ENCODE peak calls at places on chromosomes 12 and 14, in ten cellular contexts. Y, S, X, F, D, N, O, Q, P and G are unnamed samples.

GRCh38 chr12:34400986-34401658 is 378.8 kb downstream of the ALG10 start:
- DNase-seq in Y (no peak), S (peak; percentile 57), X (peak; percentile 9), F (peak; percentile 9), D (no peak), N (peak; percentile 3), O (no peak), Q (no peak), P (peak; percentile 66), G (no peak)

GRCh38 chr12:127191124-127191523 is 1075.8 kb upstream of the TMEM132C start:
- DNase-seq in Y (peak; percentile 29), S (no peak), X (no peak), F (no peak), D (no peak), N (no peak), O (no peak), Q (peak; percentile 74), P (no peak), G (no peak)

GRCh38 chr14:79551591-79551990 is 659.7 kb downstream of the DIO2 start:
- DNase-seq in Y (no peak), S (no peak), X (no peak), F (no peak), D (no peak), N (no peak), O (no peak), Q (no peak), P (no peak), G (no peak)

GRCh38 chr12:54038260-54038759 is 5.5 kb downstream of the HOXC5 start:
- DNase-seq in Y (no peak), S (no peak), X (no peak), F (no peak), D (no peak), N (no peak), O (no peak), Q (no peak), P (no peak), G (no peak)

GRCh38 chr12:45409966-45410365 is 194.1 kb downstream of the ANO6 start:
- DNase-seq in Y (peak; percentile 66), S (no peak), X (no peak), F (no peak), D (no peak), N (no peak), O (no peak), Q (peak; percentile 93), P (no peak), G (no peak)

GRCh38 chr12:108907861-108908302 is 28.0 kb downstream of the DAO start:
- DNase-seq in Y (no peak), S (no peak), X (no peak), F (no peak), D (peak; percentile 39), N (no peak), O (no peak), Q (no peak), P (no peak), G (no peak)

GRCh38 chr12:70692681-70693288 is 55.6 kb upstream of the PTPRB start:
- DNase-seq in Y (no peak), S (no peak), X (no peak), F (no peak), D (peak; percentile 36), N (no peak), O (no peak), Q (peak; percentile 29), P (no peak), G (no peak)

GRCh38 chr12:5780536-5780935 is 164.5 kb downstream of the ANO2 start:
- DNase-seq in Y (no peak), S (no peak), X (no peak), F (no peak), D (no peak), N (no peak), O (no peak), Q (no peak), P (no peak), G (no peak)

GRCh38 chr14:76958975-76959710 is 69.4 kb downstream of the IRF2BPL start:
- DNase-seq in Y (no peak), S (no peak), X (no peak), F (no peak), D (peak; percentile 74), N (no peak), O (no peak), Q (peak; percentile 72), P (peak; percentile 90), G (no peak)

GRCh38 chr12:40618621-40619020 is 73.6 kb upstream of the CNTN1 start:
- DNase-seq in Y (no peak), S (no peak), X (no peak), F (no peak), D (no peak), N (no peak), O (no peak), Q (no peak), P (no peak), G (no peak)

GRCh38 chr12:121543786-121544185 is 37.0 kb downstream of the KDM2B start:
- DNase-seq in Y (no peak), S (no peak), X (no peak), F (no peak), D (no peak), N (no peak), O (no peak), Q (no peak), P (no peak), G (no peak)

GRCh38 chr12:121550974-121551631 is 29.7 kb downstream of the KDM2B start:
- DNase-seq in Y (no peak), S (no peak), X (no peak), F (no peak), D (no peak), N (no peak), O (no peak), Q (no peak), P (no peak), G (no peak)

GRCh38 chr12:121545459-121545858 is 35.4 kb downstream of the KDM2B start:
- DNase-seq in Y (no peak), S (no peak), X (no peak), F (no peak), D (no peak), N (no peak), O (no peak), Q (no peak), P (no peak), G (no peak)

GRCh38 chr12:121549075-121549474 is 31.7 kb downstream of the KDM2B start:
- DNase-seq in Y (no peak), S (no peak), X (no peak), F (no peak), D (no peak), N (no peak), O (no peak), Q (no peak), P (no peak), G (no peak)
- H3K9me3 ChIP-seq in Y (no peaks in the 10 kb centered on the region), S (no peaks in the 10 kb centered on the region), X (no peaks in the 10 kb centered on the region), F (no peaks in the 10 kb centered on the region), D (no peaks in the 10 kb centered on the region), N (no peaks in the 10 kb centered on the region), O (no peaks in the 10 kb centered on the region), Q (no peaks in the 10 kb centered on the region), P (no peaks in the 10 kb centered on the region), G (no peaks in the 10 kb centered on the region)

GRCh38 chr14:95244587-95244986 is 75.1 kb downstream of the CLMN start:
- DNase-seq in Y (no peak), S (no peak), X (no peak), F (no peak), D (no peak), N (no peak), O (no peak), Q (no peak), P (no peak), G (no peak)

GRCh38 chr14:95248422-95248821 is 71.3 kb downstream of the CLMN start:
- DNase-seq in Y (no peak), S (no peak), X (no peak), F (no peak), D (peak; percentile 73), N (no peak), O (no peak), Q (no peak), P (no peak), G (no peak)

GRCh38 chr14:95240859-95241813 is 78.6 kb downstream of the CLMN start:
- DNase-seq in Y (no peak), S (no peak), X (no peak), F (no peak), D (no peak), N (no peak), O (no peak), Q (no peak), P (no peak), G (no peak)

GRCh38 chr14:95242870-95243269 is 76.8 kb downstream of the CLMN start:
- DNase-seq in Y (no peak), S (no peak), X (no peak), F (no peak), D (no peak), N (no peak), O (no peak), Q (no peak), P (no peak), G (no peak)

GRCh38 chr14:95245334-95245733 is 74.4 kb downstream of the CLMN start:
- DNase-seq in Y (no peak), S (no peak), X (no peak), F (no peak), D (no peak), N (no peak), O (no peak), Q (no peak), P (no peak), G (no peak)
- H3K9me3 ChIP-seq in Y (no peaks in the 10 kb centered on the region), S (no peaks in the 10 kb centered on the region), X (no peaks in the 10 kb centered on the region), F (no peaks in the 10 kb centered on the region), D (no peaks in the 10 kb centered on the region), N (no peaks in the 10 kb centered on the region), O (no peaks in the 10 kb centered on the region), Q (no peaks in the 10 kb centered on the region), P (no peaks in the 10 kb centered on the region), G (no peaks in the 10 kb centered on the region)

DNA sequence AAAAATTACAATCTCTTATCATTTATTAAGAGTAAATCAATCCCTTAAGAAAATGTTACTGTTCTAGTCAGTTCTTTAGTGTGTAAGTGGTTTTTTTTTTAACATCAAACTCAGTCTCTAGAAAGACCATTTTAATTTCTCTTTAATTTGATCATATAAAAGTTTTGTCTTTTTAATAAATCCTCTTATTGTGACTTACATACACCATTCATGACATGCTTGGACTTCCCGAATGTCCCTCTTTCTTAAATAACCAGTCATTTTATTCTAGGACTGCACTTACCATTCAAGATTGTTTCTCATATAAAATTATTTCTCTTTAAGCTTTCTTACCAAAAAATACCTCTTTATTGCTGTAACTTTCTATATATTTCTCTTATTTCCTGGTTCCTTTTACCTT is 60.8 kb upstream of the EVL start:
- DNase-seq in Y (no peak), S (no peak), X (no peak), F (no peak), D (no peak), N (no peak), O (no peak), Q (no peak), P (no peak), G (no peak)
- H3K9me3 ChIP-seq in Y (peaks cover 11% of the 10 kb centered on the region), S (no peaks in the 10 kb centered on the region), X (no peaks in the 10 kb centered on the region), F (no peaks in the 10 kb centered on the region), D (peaks cover 7% of the 10 kb centered on the region), N (no peaks in the 10 kb centered on the region), O (no peaks in the 10 kb centered on the region), Q (peaks cover 7% of the 10 kb centered on the region), P (no peaks in the 10 kb centered on the region), G (no peaks in the 10 kb centered on the region)

DNA sequence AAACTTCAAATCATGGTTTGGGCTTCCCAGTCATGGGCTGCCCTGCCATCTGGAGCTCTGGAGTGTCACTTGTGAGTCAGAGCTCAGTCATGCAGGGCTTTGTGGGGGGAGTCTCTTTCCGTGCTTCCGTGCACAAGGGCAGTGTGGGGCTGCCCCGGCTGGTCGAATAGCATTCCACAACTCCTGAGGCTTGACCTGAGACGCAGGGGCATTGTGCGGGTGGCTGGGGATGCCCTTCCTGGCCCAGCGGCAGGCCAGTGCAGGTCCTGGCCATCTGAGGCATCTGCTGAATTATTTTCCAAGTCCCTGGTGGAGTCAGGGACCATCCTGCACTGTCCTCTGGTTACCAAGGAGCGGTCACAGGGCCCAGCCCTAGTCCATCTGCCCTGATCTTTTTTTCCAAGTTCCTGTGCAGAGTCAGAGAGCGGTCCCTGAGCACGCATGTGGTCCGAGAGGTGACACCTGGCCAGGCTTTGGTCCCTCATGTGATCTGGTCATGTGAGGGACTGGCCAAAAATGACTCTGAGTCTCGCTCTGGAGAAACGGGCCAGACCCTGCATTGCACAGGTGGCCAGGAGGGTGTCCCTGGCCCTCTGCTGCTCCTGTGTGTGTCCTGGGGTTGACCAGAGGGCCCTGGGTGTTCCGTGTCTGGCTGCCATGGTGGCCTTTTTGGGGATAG is 167.0 kb upstream of the ALG10B start:
- DNase-seq in Y (no peak), S (no peak), X (no peak), F (no peak), D (peak; percentile 40), N (no peak), O (no peak), Q (no peak), P (no peak), G (no peak)
- H3K9me3 ChIP-seq in Y (peaks cover 69% of the 10 kb centered on the region), S (no peaks in the 10 kb centered on the region), X (peaks cover 30% of the 10 kb centered on the region), F (no peaks in the 10 kb centered on the region), D (no peaks in the 10 kb centered on the region), N (no peaks in the 10 kb centered on the region), O (no peaks in the 10 kb centered on the region), Q (peaks cover 38% of the 10 kb centered on the region), P (no peaks in the 10 kb centered on the region), G (no peaks in the 10 kb centered on the region)